ENCODE peak calls at places on chromosomes 2 and 18, in seven cellular contexts. F, U, C, G, A, L and V are unnamed samples.

GRCh38 chr2:162934191-162934590 is 95.6 kb upstream of the KCNH7 start:
- DNase-seq in C (peak; percentile 68), U (no peak), F (no peak), L (no peak), G (no peak), A (no peak), V (no peak)

GRCh38 chr18:10197097-10197496 is 257.3 kb upstream of the APCDD1 start:
- DNase-seq in A (peak; percentile 23), C (no peak), L (no peak), G (peak; percentile 16), U (no peak), F (no peak), V (no peak)

GRCh38 chr18:53441761-53442414 is 782.6 kb downstream of the MBD2 start:
- DNase-seq in U (no peak), C (no peak), G (no peak), F (no peak), A (no peak), L (no peak), V (no peak)

GRCh38 chr18:33440011-33440383 is 524 bp downstream of the CCDC178 start:
- DNase-seq in C (peak; percentile 76), G (peak; percentile 31), L (peak; percentile 48), U (no peak), F (peak; percentile 76), A (peak; percentile 18), V (no peak)

GRCh38 chr2:70643715-70644114 is 90.1 kb upstream of the TGFA start:
- DNase-seq in C (no peak), F (peak; percentile 15), A (peak; percentile 55), G (no peak), L (peak; percentile 68), U (no peak), V (no peak)

GRCh38 chr2:120901213-120901612 is 165.5 kb downstream of the GLI2 start:
- DNase-seq in U (no peak), A (no peak), L (no peak), G (no peak), C (no peak), F (no peak), V (no peak)

GRCh38 chr2:70986499-70987189 is 8.0 kb downstream of the TEX261 start:
- DNase-seq in L (no peak), C (no peak), F (no peak), G (no peak), A (no peak), U (no peak), V (no peak)

GRCh38 chr2:8584174-8585066 is 97.4 kb upstream of the ID2 start:
- DNase-seq in F (no peak), C (no peak), L (no peak), G (no peak), A (no peak), U (no peak), V (no peak)

GRCh38 chr2:38109732-38110181 is 33.8 kb upstream of the CYP1B1 start:
- DNase-seq in U (no peak), G (no peak), A (no peak), C (peak; percentile 49), L (peak; percentile 51), F (no peak), V (no peak)

GRCh38 chr18:8324343-8325065 is 284.7 kb upstream of the RAB12 start:
- DNase-seq in L (no peak), U (no peak), C (no peak), F (no peak), A (no peak), G (no peak), V (no peak)

GRCh38 chr18:59219672-59220163 is at the start of gene GRP:
- DNase-seq in G (no peak), L (no peak), U (no peak), C (no peak), F (peak; percentile 23), A (no peak), V (no peak)

GRCh38 chr18:43350176-43350575 is 72.9 kb upstream of the SYT4 start:
- DNase-seq in A (no peak), G (no peak), L (no peak), U (no peak), F (no peak), C (no peak), V (no peak)

GRCh38 chr18:76658627-76659026 is 163.6 kb upstream of the ZNF516 start:
- DNase-seq in A (no peak), C (peak; percentile 9), F (peak; percentile 23), U (no peak), L (no peak), G (no peak), V (no peak)

GRCh38 chr2:103152556-103152955 is 390.7 kb downstream of the TMEM182 start:
- DNase-seq in L (no peak), F (no peak), C (peak; percentile 18), G (no peak), U (no peak), A (no peak), V (no peak)

GRCh38 chr2:16478817-16479216 is 186.8 kb downstream of the CYRIA start:
- DNase-seq in F (no peak), G (no peak), L (no peak), A (no peak), C (no peak), U (no peak), V (no peak)

GRCh38 chr2:10631405-10631804 is 58.4 kb downstream of the NOL10 start:
- DNase-seq in U (no peak), G (no peak), C (no peak), A (no peak), F (no peak), L (no peak), V (no peak)

GRCh38 chr2:26035110-26035728 is 1.3 kb downstream of the RAB10 start:
- DNase-seq in U (no peak), G (no peak), C (no peak), F (no peak), L (no peak), A (no peak), V (no peak)

GRCh38 chr2:105553538-105554196 is 154.8 kb upstream of the FHL2 start:
- DNase-seq in F (no peak), A (no peak), U (no peak), C (peak; percentile 26), G (no peak), L (no peak), V (no peak)

GRCh38 chr2:142040554-142040953 is 90.3 kb downstream of the LRP1B start:
- DNase-seq in L (no peak), G (no peak), U (no peak), C (no peak), A (no peak), F (no peak), V (no peak)

GRCh38 chr18:26003391-26003790 is 87.0 kb downstream of the SS18 start:
- DNase-seq in F (peak; percentile 33), L (no peak), U (no peak), G (peak; percentile 22), A (peak; percentile 59), C (no peak), V (no peak)

GRCh38 chr2:74856004-74856578 is 22.2 kb downstream of the HK2 start:
- DNase-seq in F (peak; percentile 61), C (no peak), G (no peak), A (peak; percentile 71), U (no peak), L (peak; percentile 37), V (peak; percentile 80)

GRCh38 chr18:49668583-49669290 is 106.9 kb downstream of the LIPG start:
- DNase-seq in U (no peak), G (no peak), A (peak; percentile 39), L (no peak), F (peak; percentile 14), C (peak; percentile 72), V (no peak)

GRCh38 chr18:74283255-74283554 is 8.6 kb downstream of the CYB5A start:
- DNase-seq in G (no peak), L (no peak), A (no peak), C (no peak), U (no peak), F (no peak), V (no peak)

GRCh38 chr2:219452361-219453317 is 18.0 kb downstream of the SPEG start:
- DNase-seq in G (no peak), A (no peak), U (peak; percentile 91), C (peak; percentile 99), L (peak; percentile 44), F (no peak), V (no peak)

GRCh38 chr18:48719988-48720654 is 181.3 kb downstream of the CTIF start:
- DNase-seq in C (peak; percentile 73), L (no peak), F (no peak), G (no peak), U (no peak), A (no peak), V (no peak)

DNA sequence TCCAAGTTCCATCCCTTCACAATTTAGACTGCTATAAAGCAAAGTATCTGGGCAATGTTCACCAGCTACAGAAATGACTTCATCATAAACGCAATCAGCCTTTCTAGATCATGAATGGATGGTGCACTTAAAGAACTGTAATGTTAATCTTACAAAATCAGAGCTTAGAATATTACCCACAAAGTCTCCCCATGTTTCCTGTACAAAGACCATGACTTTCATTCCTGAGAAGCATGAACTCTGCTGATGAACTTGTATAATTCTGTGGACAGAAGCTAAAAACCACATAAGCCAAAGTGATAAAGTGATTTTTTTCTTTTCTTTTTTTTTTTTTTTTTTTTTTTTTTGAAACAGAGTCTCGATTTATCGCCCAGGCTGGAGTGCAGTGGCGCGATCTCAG is 53.3 kb downstream of the C1D start:
- DNase-seq in U (no peak), G (no peak), F (no peak), L (no peak), A (no peak), C (no peak), V (no peak)
- H3K4me1 ChIP-seq in U (no peaks in the 10 kb centered on the region), G (no peaks in the 10 kb centered on the region), F (no peaks in the 10 kb centered on the region), L (no peaks in the 10 kb centered on the region), A (no peaks in the 10 kb centered on the region), C (no peaks in the 10 kb centered on the region), V (no peaks in the 10 kb centered on the region)

GRCh38 chr2:68155618-68156017 is 2.1 kb upstream of the PNO1 start:
- DNase-seq in C (no peak), G (no peak), U (no peak), A (no peak), L (no peak), F (no peak), V (no peak)
- H3K4me3 ChIP-seq in C (no peak overlapping the region), G (no peak overlapping the region), U (no peak overlapping the region), A (no peak overlapping the region), L (no peak overlapping the region), F (no peak overlapping the region), V (no peak overlapping the region)

GRCh38 chr18:79077181-79077580 is 8.0 kb downstream of the ATP9B start:
- DNase-seq in A (no peak), F (no peak), G (no peak), L (no peak), C (no peak), U (no peak), V (no peak)
- H3K9me3 ChIP-seq in A (no peaks in the 10 kb centered on the region), F (no peaks in the 10 kb centered on the region), G (no peaks in the 10 kb centered on the region), L (no peaks in the 10 kb centered on the region), C (no peaks in the 10 kb centered on the region), U (no peaks in the 10 kb centered on the region), V (no peaks in the 10 kb centered on the region)

DNA sequence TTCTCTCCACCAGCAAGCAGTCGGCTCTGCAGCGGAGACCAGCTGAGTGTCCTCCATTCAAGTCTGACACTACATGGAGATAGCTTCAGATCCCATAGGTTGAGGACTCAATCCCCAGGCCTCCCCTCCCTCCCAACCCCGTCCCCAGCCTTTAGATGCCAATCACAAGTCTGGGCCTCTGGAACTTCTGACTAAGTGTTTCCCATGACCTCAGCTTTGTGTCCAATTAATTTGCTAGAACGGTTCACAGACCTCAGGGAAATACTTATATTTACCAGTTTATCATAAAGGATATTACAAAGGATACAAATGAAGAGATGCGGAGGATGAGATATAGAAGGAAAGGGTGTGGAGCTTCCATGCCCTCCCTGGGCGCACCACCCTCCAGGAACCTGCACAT is 77.4 kb downstream of the MERTK start:
- DNase-seq in L (no peak), C (peak; percentile 6), G (no peak), A (no peak), F (no peak), U (no peak), V (no peak)
- H3K4me1 ChIP-seq in L (peaks cover 22% of the 10 kb centered on the region), C (peaks cover 6% of the 10 kb centered on the region), G (no peaks in the 10 kb centered on the region), A (no peaks in the 10 kb centered on the region), F (peaks cover 13% of the 10 kb centered on the region), U (peaks cover 9% of the 10 kb centered on the region), V (peaks cover 39% of the 10 kb centered on the region)

GRCh38 chr2:233013027-233013461 is at the start of gene NGEF:
- DNase-seq in A (peak; percentile 94), C (no peak), G (peak; percentile 89), U (no peak), F (no peak), L (peak; percentile 18), V (no peak)
- H3K4me3 ChIP-seq in A (no peak within 1 kb of the TSS), C (no peak within 1 kb of the TSS), G (no peak within 1 kb of the TSS), U (no peak within 1 kb of the TSS), F (no peak within 1 kb of the TSS), L (no peak within 1 kb of the TSS), V (no peak within 1 kb of the TSS)